ENCODE peak calls at places on chromosomes 12 and 14, in seven cellular contexts. R is astrocyte of the spinal cord, V is prostate gland, Y is mesendoderm, L is GM10248, K is T-helper 2 cell, U is iPS-NIHi11. O is an unnamed sample.

GRCh38 chr14:105501504-105502291 is 10.7 kb downstream of the TEDC1 start:
- DNase-seq in R (no peak), V (no peak), Y (no peak), L (no peak), K (no peak), U (no peak), O (no peak)

GRCh38 chr14:88106377-88106776 is 101.4 kb downstream of the GPR65 start:
- DNase-seq in R (no peak), V (no peak), Y (peak), L (no peak), K (no peak), U (no peak), O (no peak)

GRCh38 chr12:68560823-68561422 is 49.8 kb upstream of the RAP1B start:
- DNase-seq in R (no peak), V (no peak), Y (no peak), L (no peak), K (no peak), U (no peak), O (no peak)

GRCh38 chr12:51721281-51721940 is 127.1 kb downstream of the FIGNL2 start:
- DNase-seq in R (peak), V (no peak), Y (peak), L (peak), K (no peak), U (peak), O (no peak)

GRCh38 chr12:57603323-57603722 is 1.3 kb upstream of the DTX3 start:
- DNase-seq in R (no peak), V (no peak), Y (no peak), L (no peak), K (no peak), U (no peak), O (no peak)

GRCh38 chr12:32454866-32455265 is 55.5 kb downstream of the FGD4 start:
- DNase-seq in R (peak), V (peak), Y (peak), L (no peak), K (no peak), U (peak), O (no peak)

GRCh38 chr12:132329036-132329738 is at the start of gene GALNT9:
- DNase-seq in R (no peak), V (no peak), Y (peak), L (no peak), K (no peak), U (peak), O (no peak)

GRCh38 chr12:62438098-62438692 is 28.4 kb upstream of the MON2 start:
- DNase-seq in R (peak), V (peak), Y (peak), L (peak), K (no peak), U (peak), O (peak)

GRCh38 chr12:95216704-95217376 is 427 bp downstream of the FGD6 start:
- DNase-seq in R (no peak), V (no peak), Y (peak), L (no peak), K (no peak), U (peak), O (no peak)

GRCh38 chr12:46133751-46134150 is 135.1 kb downstream of the SLC38A1 start:
- DNase-seq in R (no peak), V (no peak), Y (no peak), L (no peak), K (no peak), U (no peak), O (no peak)

GRCh38 chr12:119772431-119772830 is 104.5 kb downstream of the PRKAB1 start:
- DNase-seq in R (peak), V (no peak), Y (no peak), L (no peak), K (no peak), U (no peak), O (no peak)

GRCh38 chr14:100556936-100557505 is 30.2 kb downstream of the BEGAIN start:
- DNase-seq in R (no peak), V (no peak), Y (no peak), L (no peak), K (no peak), U (no peak), O (no peak)

GRCh38 chr14:52068741-52069616 is at the start of gene NID2:
- DNase-seq in R (peak), V (peak), Y (peak), L (peak), K (peak), U (peak), O (peak)

GRCh38 chr12:123271182-123271491 is 519 bp downstream of the CDK2AP1 start:
- DNase-seq in R (peak), V (peak), Y (peak), L (peak), K (peak), U (peak), O (peak)

GRCh38 chr14:105418269-105419054 is 1.2 kb upstream of the MTA1 start:
- DNase-seq in R (no peak), V (no peak), Y (no peak), L (no peak), K (no peak), U (no peak), O (no peak)

GRCh38 chr12:4270670-4271432 is 2.7 kb upstream of the CCND2 start:
- DNase-seq in R (no peak), V (no peak), Y (peak), L (no peak), K (peak), U (peak), O (peak)

GRCh38 chr12:95718001-95718400 is 72.6 kb downstream of the NTN4 start:
- DNase-seq in R (no peak), V (peak), Y (no peak), L (no peak), K (no peak), U (no peak), O (no peak)

GRCh38 chr14:76040704-76041103 is 55.1 kb downstream of the IFT43 start:
- DNase-seq in R (no peak), V (no peak), Y (no peak), L (no peak), K (no peak), U (no peak), O (no peak)

GRCh38 chr12:59055204-59055839 is 135.0 kb upstream of the LRIG3 start:
- DNase-seq in R (peak), V (no peak), Y (peak), L (peak), K (no peak), U (no peak), O (no peak)

GRCh38 chr14:22510527-22511110 is 78.4 kb downstream of the DAD1 start:
- DNase-seq in R (peak), V (no peak), Y (no peak), L (no peak), K (no peak), U (no peak), O (no peak)

GRCh38 chr12:130967631-130968030 is 13.9 kb downstream of the ADGRD1 start:
- DNase-seq in R (no peak), V (no peak), Y (no peak), L (no peak), K (no peak), U (no peak), O (no peak)

GRCh38 chr12:52253391-52254179 is 20.5 kb downstream of the KRT7 start:
- DNase-seq in R (no peak), V (no peak), Y (no peak), L (no peak), K (no peak), U (no peak), O (no peak)